ENCODE peak calls at places on chromosomes 16 and 17, in six cellular contexts. L is neuronal stem cell, Z is adipocyte, I is tibial artery, O is A549, S is uterus. Y is an unnamed sample.

GRCh38 chr16:51150894-51151320 is at the start of gene SALL1:
- DNase-seq in S (peak; percentile 43), Z (peak; percentile 63), L (no peak), O (no peak), I (no peak), Y (no peak)

GRCh38 chr17:63039899-63040602 is 74.0 kb downstream of the TANC2 start:
- DNase-seq in L (no peak), Z (peak; percentile 52), I (no peak), S (no peak), O (peak; percentile 68), Y (no peak)

GRCh38 chr17:44444735-44445105 is 55.3 kb upstream of the ITGA2B start:
- DNase-seq in I (no peak), S (no peak), L (no peak), Z (peak; percentile 19), O (peak; percentile 65), Y (no peak)

GRCh38 chr16:57764341-57765159 is 29.0 kb downstream of the KATNB1 start:
- DNase-seq in O (peak; percentile 98), Z (peak; percentile 68), L (no peak), I (no peak), S (no peak), Y (peak; percentile 99)

GRCh38 chr16:59192551-59193199 is 458.6 kb upstream of the GOT2 start:
- DNase-seq in S (no peak), O (peak; percentile 42), I (no peak), Z (peak; percentile 12), L (peak; percentile 40), Y (peak; percentile 33)

GRCh38 chr17:82974136-82974952 is 105.1 kb upstream of the METRNL start:
- DNase-seq in Z (no peak), S (no peak), I (no peak), O (no peak), L (no peak), Y (no peak)

GRCh38 chr16:24135624-24136296 is 120.4 kb upstream of the CACNG3 start:
- DNase-seq in Z (no peak), S (no peak), L (no peak), I (no peak), O (no peak), Y (no peak)

GRCh38 chr16:931171-931570 is 39.6 kb downstream of the LMF1 start:
- DNase-seq in S (no peak), I (no peak), Z (no peak), O (no peak), L (no peak), Y (no peak)

GRCh38 chr17:78986048-78986648 is 6.4 kb upstream of the LGALS3BP start:
- DNase-seq in O (peak; percentile 41), L (no peak), I (no peak), S (no peak), Z (peak; percentile 17), Y (no peak)

GRCh38 chr16:69225136-69225535 is 38.2 kb downstream of the SNTB2 start:
- DNase-seq in O (no peak), Z (no peak), L (no peak), I (no peak), S (no peak), Y (no peak)

GRCh38 chr17:58238147-58238634 is at the start of gene LPO:
- DNase-seq in O (no peak), S (no peak), I (no peak), L (no peak), Z (no peak), Y (no peak)

GRCh38 chr16:13935408-13935807 is 15.5 kb downstream of the ERCC4 start:
- DNase-seq in I (no peak), S (no peak), O (peak; percentile 30), Z (no peak), L (peak; percentile 27), Y (peak; percentile 17)

GRCh38 chr16:72590179-72590937 is 418.4 kb upstream of the PMFBP1 start:
- DNase-seq in I (no peak), L (no peak), Z (no peak), O (no peak), S (no peak), Y (peak; percentile 37)

GRCh38 chr17:72126575-72127486 is 6.0 kb downstream of the SOX9 start:
- DNase-seq in L (no peak), I (no peak), O (peak; percentile 75), Z (peak; percentile 45), S (no peak), Y (peak; percentile 52)

GRCh38 chr17:5823219-5823618 is 238.9 kb upstream of the NLRP1 start:
- DNase-seq in I (no peak), S (no peak), Z (no peak), L (no peak), O (no peak), Y (no peak)

GRCh38 chr17:64983708-64984107 is 64.4 kb upstream of the LRRC37A3 start:
- DNase-seq in Z (no peak), I (no peak), S (no peak), O (no peak), L (no peak), Y (no peak)

GRCh38 chr17:14579716-14580115 is 278.8 kb downstream of the HS3ST3B1 start:
- DNase-seq in O (no peak), I (no peak), L (no peak), S (no peak), Z (no peak), Y (no peak)

GRCh38 chr17:14575349-14575966 is 274.6 kb downstream of the HS3ST3B1 start:
- DNase-seq in Z (peak; percentile 72), S (no peak), O (no peak), I (no peak), L (no peak), Y (no peak)

GRCh38 chr17:14580494-14580893 is 279.6 kb downstream of the HS3ST3B1 start:
- DNase-seq in S (no peak), I (no peak), L (no peak), Z (no peak), O (no peak), Y (no peak)

GRCh38 chr17:14582996-14583395 is 282.1 kb downstream of the HS3ST3B1 start:
- DNase-seq in Z (peak; percentile 5), L (no peak), O (no peak), S (no peak), I (no peak), Y (no peak)

GRCh38 chr17:14581181-14581830 is 280.4 kb downstream of the HS3ST3B1 start:
- DNase-seq in L (no peak), I (no peak), S (no peak), O (no peak), Z (no peak), Y (no peak)
- H3K4me1 ChIP-seq in L (peaks cover 2% of the 10 kb centered on the region), I (no peaks in the 10 kb centered on the region), S (no peaks in the 10 kb centered on the region), O (no peaks in the 10 kb centered on the region), Z (no peaks in the 10 kb centered on the region), Y (no peaks in the 10 kb centered on the region)

GRCh38 chr17:80025140-80025539 is 10.5 kb downstream of the TBC1D16 start:
- DNase-seq in I (no peak), S (no peak), O (no peak), Z (no peak), L (no peak), Y (no peak)
- H3K4me1 ChIP-seq in I (no peaks in the 10 kb centered on the region), S (peaks cover 12% of the 10 kb centered on the region), O (peaks cover 18% of the 10 kb centered on the region), Z (peaks cover 67% of the 10 kb centered on the region), L (peaks cover 14% of the 10 kb centered on the region), Y (no peaks in the 10 kb centered on the region)

GRCh38 chr16:3838600-3839401 is 41.7 kb downstream of the CREBBP start:
- DNase-seq in S (no peak), L (no peak), O (no peak), I (no peak), Z (peak; percentile 44), Y (no peak)

GRCh38 chr16:3836641-3837040 is 43.9 kb downstream of the CREBBP start:
- DNase-seq in I (no peak), L (no peak), Z (no peak), O (no peak), S (no peak), Y (no peak)

GRCh38 chr16:3841729-3842508 is 38.6 kb downstream of the CREBBP start:
- DNase-seq in O (no peak), L (no peak), S (no peak), I (no peak), Z (no peak), Y (no peak)

GRCh38 chr16:3837851-3838564 is 42.5 kb downstream of the CREBBP start:
- DNase-seq in I (no peak), O (no peak), Z (no peak), S (no peak), L (no peak), Y (no peak)

DNA sequence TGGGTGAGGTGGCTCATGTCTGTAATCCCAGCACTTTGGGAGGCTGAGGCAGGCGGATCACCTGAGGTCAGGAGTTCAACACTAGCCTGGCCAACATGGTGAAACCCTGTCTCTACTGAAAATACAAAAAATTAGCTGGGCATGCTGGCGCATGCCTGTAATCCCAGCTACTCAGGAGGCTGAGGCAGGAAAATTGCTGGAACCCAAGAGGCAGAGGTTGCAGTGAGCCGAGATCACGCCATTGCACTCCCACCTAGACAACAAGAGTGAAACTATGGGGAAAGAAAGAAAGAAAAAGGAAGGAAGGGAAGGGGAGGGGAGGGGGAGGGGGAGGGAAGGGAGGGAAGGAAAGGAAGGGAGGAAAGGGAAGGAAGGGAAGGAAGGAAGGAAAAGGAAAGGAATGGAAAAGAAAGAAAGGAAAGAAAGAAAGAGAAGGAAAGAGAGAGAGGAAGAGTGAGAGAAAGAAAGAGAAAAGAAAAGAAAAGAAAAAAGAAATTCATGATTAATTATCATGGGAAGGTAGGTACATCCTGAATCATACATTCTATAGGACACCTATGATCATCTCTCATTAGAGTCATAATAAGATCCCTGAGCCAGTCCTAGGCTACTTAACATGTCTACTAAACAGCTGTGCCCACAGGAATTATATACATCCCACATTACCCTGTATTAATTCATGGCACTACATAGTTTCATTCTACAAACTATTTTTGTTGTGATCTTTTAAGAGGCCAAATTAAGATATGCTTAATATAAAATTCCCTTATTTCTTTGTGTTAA is 40.9 kb downstream of the CREBBP start:
- DNase-seq in L (no peak), I (no peak), O (no peak), S (no peak), Z (no peak), Y (no peak)
- H3K4me1 ChIP-seq in L (no peaks in the 10 kb centered on the region), I (no peaks in the 10 kb centered on the region), O (no peaks in the 10 kb centered on the region), S (peaks cover 9% of the 10 kb centered on the region), Z (peaks cover 28% of the 10 kb centered on the region), Y (no peaks in the 10 kb centered on the region)

GRCh38 chr16:25426829-25427228 is 169.2 kb upstream of the ZKSCAN2 start:
- DNase-seq in I (no peak), Z (no peak), S (no peak), L (no peak), O (no peak), Y (no peak)
- H3K4me1 ChIP-seq in I (no peaks in the 10 kb centered on the region), Z (no peaks in the 10 kb centered on the region), S (no peaks in the 10 kb centered on the region), L (no peaks in the 10 kb centered on the region), O (no peaks in the 10 kb centered on the region), Y (no peaks in the 10 kb centered on the region)

DNA sequence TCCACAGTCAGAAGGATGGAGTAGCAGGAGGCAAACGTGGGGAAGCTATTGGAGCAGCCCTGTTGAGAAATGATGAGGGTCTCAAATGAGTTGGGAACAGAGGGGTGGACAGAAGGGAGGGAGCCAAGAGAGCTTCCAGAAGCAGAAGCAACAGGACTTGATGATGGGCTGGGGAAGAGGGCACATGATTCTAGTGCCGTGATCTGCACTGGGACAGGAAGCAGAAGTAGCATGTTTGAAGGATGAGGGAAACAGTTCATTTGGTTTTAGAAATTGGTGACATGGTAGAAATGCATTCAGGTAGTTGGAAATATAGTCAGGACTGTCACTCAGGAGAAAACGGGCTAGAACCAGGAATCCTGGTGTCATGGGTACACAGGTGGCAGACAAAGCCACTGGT is 19.4 kb downstream of the EMP2 start:
- DNase-seq in L (no peak), I (no peak), O (no peak), S (no peak), Z (no peak), Y (no peak)
- H3K4me1 ChIP-seq in L (no peaks in the 10 kb centered on the region), I (no peaks in the 10 kb centered on the region), O (no peaks in the 10 kb centered on the region), S (no peaks in the 10 kb centered on the region), Z (peaks cover 33% of the 10 kb centered on the region), Y (no peaks in the 10 kb centered on the region)

GRCh38 chr17:70110443-70110880 is 35.4 kb downstream of the KCNJ16 start:
- DNase-seq in S (no peak), Z (peak; percentile 5), O (no peak), I (no peak), L (no peak), Y (no peak)
- H3K4me1 ChIP-seq in S (no peaks in the 10 kb centered on the region), Z (peaks cover 26% of the 10 kb centered on the region), O (no peaks in the 10 kb centered on the region), I (no peaks in the 10 kb centered on the region), L (peaks cover 5% of the 10 kb centered on the region), Y (no peaks in the 10 kb centered on the region)